ENCODE peak calls at places on chromosomes 12 and 14, in nine cellular contexts. Z is HepG2, V is spleen, R is GM12891, G is upper lobe of left lung, E is transverse colon, L is K562, N is stomach, H is vagina. D is an unnamed sample.

GRCh38 chr14:105139831-105140239 is 28.7 kb downstream of the JAG2 start:
- DNase-seq in Z (no peak), V (peak; percentile 25), R (no peak), G (no peak), E (no peak), L (no peak), N (no peak), H (no peak), D (peak; percentile 55)

GRCh38 chr14:48584031-48584430 is 908.6 kb upstream of the MDGA2 start:
- DNase-seq in Z (no peak), V (no peak), R (no peak), G (no peak), E (no peak), L (no peak), N (no peak), H (no peak), D (no peak)

GRCh38 chr14:22039938-22040780 is 366.5 kb upstream of the OR4E1 start:
- DNase-seq in Z (peak; percentile 26), V (no peak), R (no peak), G (no peak), E (no peak), L (no peak), N (no peak), H (no peak), D (no peak)

GRCh38 chr12:27732281-27732680 is 21.6 kb downstream of the MRPS35 start:
- DNase-seq in Z (peak; percentile 39), V (no peak), R (no peak), G (no peak), E (no peak), L (no peak), N (peak; percentile 32), H (no peak), D (no peak)

GRCh38 chr12:108306014-108306501 is 33.1 kb downstream of the CMKLR1 start:
- DNase-seq in Z (no peak), V (no peak), R (no peak), G (no peak), E (no peak), L (no peak), N (no peak), H (no peak), D (no peak)

GRCh38 chr12:28459481-28459880 is 269.2 kb downstream of the CCDC91 start:
- DNase-seq in Z (peak; percentile 1), V (no peak), R (no peak), G (no peak), E (no peak), L (no peak), N (no peak), H (no peak), D (no peak)

GRCh38 chr12:48388938-48389337 is 38.2 kb upstream of the ZNF641 start:
- DNase-seq in Z (no peak), V (no peak), R (no peak), G (no peak), E (no peak), L (no peak), N (no peak), H (no peak), D (no peak)

GRCh38 chr14:66078031-66078430 is 408.1 kb upstream of the CCDC196 start:
- DNase-seq in Z (no peak), V (no peak), R (no peak), G (no peak), E (no peak), L (no peak), N (no peak), H (no peak), D (no peak)

GRCh38 chr12:22529281-22530060 is 14.9 kb downstream of the C2CD5 start:
- DNase-seq in Z (peak; percentile 59), V (no peak), R (no peak), G (no peak), E (no peak), L (peak; percentile 6), N (no peak), H (no peak), D (no peak)

GRCh38 chr14:94051115-94051514 is 25.0 kb downstream of the OTUB2 start:
- DNase-seq in Z (no peak), V (peak; percentile 63), R (no peak), G (no peak), E (peak; percentile 56), L (no peak), N (peak; percentile 45), H (peak; percentile 64), D (peak; percentile 81)

GRCh38 chr12:106976013-106976658 is 10.8 kb downstream of the MTERF2 start:
- DNase-seq in Z (peak; percentile 83), V (no peak), R (no peak), G (no peak), E (no peak), L (no peak), N (no peak), H (no peak), D (no peak)

GRCh38 chr12:99670635-99671034 is 23.1 kb downstream of the GARIN6 start:
- DNase-seq in Z (no peak), V (no peak), R (no peak), G (no peak), E (no peak), L (no peak), N (no peak), H (no peak), D (no peak)

GRCh38 chr12:116376354-116377193 is 99.1 kb upstream of the MED13L start:
- DNase-seq in Z (no peak), V (no peak), R (no peak), G (no peak), E (no peak), L (no peak), N (no peak), H (no peak), D (no peak)

DNA sequence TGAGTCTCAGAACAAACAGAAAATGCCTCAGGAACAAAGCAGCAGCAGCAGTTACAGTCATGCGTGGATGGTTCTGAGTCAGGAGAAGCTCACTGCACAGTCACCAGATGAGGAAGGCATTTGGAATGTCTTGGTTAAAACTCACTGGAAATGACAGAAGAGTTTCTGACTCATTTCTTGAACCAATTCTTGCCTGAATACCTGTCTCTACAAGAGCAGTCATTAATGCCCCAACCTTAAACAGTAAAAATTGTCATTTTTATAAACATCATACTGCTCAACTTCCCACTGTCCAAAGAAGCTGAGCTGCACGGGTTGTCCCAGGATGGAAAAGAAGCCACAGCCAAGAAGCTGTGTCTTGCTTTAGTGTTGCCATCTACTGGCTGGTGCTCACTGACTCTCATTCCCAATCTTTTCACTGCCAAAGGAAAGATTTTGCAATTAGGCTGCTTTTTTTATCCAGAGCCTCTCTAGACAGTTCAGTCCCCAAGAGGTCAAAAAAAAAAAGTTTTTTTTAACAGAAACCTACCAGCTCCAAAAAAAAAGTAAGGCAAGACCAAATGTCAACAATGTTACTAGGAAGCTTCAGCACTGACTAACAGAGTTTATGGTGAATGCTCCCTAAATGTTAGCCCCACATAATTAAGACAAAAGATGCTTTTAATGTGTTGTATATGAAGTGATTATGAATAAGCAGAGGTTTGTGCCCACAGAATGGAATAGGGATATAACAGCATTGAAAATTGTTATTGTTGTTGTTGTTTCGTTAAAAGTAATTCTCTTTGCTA is 40.4 kb downstream of the KICS2 start:
- DNase-seq in Z (peak; percentile 32), V (no peak), R (no peak), G (peak; percentile 42), E (peak; percentile 51), L (no peak), N (peak; percentile 44), H (peak; percentile 90), D (peak; percentile 79)
- TF ChIP-seq POLR2AphosphoS5 in Z (no peak), V (no peak), R (no peak), G (no peak), E (peak; percentile 49), L (no peak), N (peak; percentile 62), H (no peak), D (peak; percentile 71)

GRCh38 chr14:49861581-49861922 is 9.0 kb upstream of the NEMF start:
- DNase-seq in Z (no peak), V (peak; percentile 87), R (no peak), G (peak; percentile 69), E (peak; percentile 73), L (no peak), N (peak; percentile 53), H (peak; percentile 93), D (peak; percentile 91)

GRCh38 chr14:49860988-49861387 is 8.4 kb upstream of the NEMF start:
- DNase-seq in Z (no peak), V (no peak), R (no peak), G (no peak), E (no peak), L (no peak), N (no peak), H (no peak), D (no peak)

GRCh38 chr14:49863483-49864262 is 11.1 kb upstream of the NEMF start:
- DNase-seq in Z (no peak), V (no peak), R (no peak), G (no peak), E (no peak), L (peak; percentile 52), N (no peak), H (no peak), D (no peak)

GRCh38 chr14:49865431-49865859 is 12.9 kb upstream of the NEMF start:
- DNase-seq in Z (peak; percentile 48), V (peak; percentile 93), R (no peak), G (peak; percentile 80), E (peak; percentile 89), L (no peak), N (peak; percentile 86), H (no peak), D (peak; percentile 85)

DNA sequence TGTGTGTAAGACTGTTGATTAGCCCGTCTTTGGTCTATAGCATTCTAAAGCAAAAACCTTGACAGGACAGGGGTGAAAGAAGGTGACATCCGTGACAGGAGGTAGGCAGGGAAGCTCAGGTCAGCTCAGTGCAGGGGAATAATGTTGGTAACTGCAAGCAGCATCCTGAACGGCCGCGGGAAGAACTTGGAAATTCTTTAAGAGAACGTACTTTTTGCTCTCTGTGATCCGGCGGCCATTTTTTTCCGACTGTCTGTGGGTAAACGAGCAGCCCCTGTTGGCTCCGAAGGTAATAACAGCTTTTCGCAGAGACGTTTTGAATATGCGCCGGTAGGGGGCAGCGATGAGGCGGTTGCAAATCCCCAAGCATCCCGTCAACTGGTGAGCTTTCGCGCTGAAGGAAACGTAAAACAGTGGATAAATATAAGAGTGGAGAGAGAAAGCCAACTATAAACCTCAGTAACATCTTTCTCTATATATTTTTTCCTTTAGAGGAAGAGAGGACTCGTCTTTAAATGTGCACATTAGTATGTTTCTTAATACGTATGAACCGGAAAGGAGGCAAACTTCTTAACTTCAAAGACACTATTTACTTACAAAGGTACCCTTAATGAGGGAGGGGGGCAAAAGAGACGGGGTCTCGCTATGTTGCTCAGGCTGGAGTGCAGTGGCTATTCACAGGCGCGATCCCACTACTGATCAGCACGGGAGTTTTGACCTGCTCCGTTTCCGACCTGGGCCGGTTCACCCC is 9.5 kb upstream of the NEMF start:
- DNase-seq in Z (peak; percentile 69), V (peak; percentile 94), R (no peak), G (peak; percentile 91), E (peak; percentile 88), L (peak; percentile 48), N (peak; percentile 87), H (peak; percentile 94), D (peak; percentile 95)
- TF ChIP-seq POLR2A in Z (no peak), V (no peak), R (no peak), G (peak; percentile 54), E (no peak), L (peak; percentile 67), N (no peak), H (no peak), D (no peak)

GRCh38 chr14:64209428-64210165 is 84.6 kb downstream of the ESR2 start:
- DNase-seq in Z (no peak), V (peak; percentile 87), R (no peak), G (peak; percentile 80), E (peak; percentile 30), L (no peak), N (no peak), H (no peak), D (peak; percentile 86)
- TF ChIP-seq POLR2AphosphoS5 in Z (no peak), V (peak; percentile 70), R (no peak), G (peak; percentile 32), E (peak; percentile 37), L (no peak), N (no peak), H (peak; percentile 72), D (peak; percentile 70)

GRCh38 chr12:570237-570925 is 92.9 kb downstream of the NINJ2 start:
- DNase-seq in Z (peak; percentile 77), V (peak; percentile 85), R (no peak), G (peak; percentile 83), E (peak; percentile 85), L (peak; percentile 72), N (peak; percentile 77), H (no peak), D (peak; percentile 91)
- TF ChIP-seq POLR2A in Z (no peak), V (no peak), R (no peak), G (peak; percentile 63), E (peak; percentile 79), L (no peak), N (no peak), H (no peak), D (peak; percentile 58)

D was measured in sigmoid colon.